ENCODE peak calls at places on chromosomes 12 and 14, in four cellular contexts. M is NCI-H345, A is HFF-Myc, U is brain microvascular endothelial cell. I is an unnamed sample.
A peak's percentile ranks its signal among the peaks of the same experiment; 100 is the strongest.

GRCh38 chr12:117192057-117192456 is 1.8 kb upstream of the FBXO21 start:
- DNase-seq in A (no peak), U (no peak), M (no peak), I (no peak)

GRCh38 chr14:49982522-49982951 is 89.7 kb downstream of the ARF6 start:
- DNase-seq in U (peak; percentile 97), A (no peak), M (no peak), I (peak; percentile 71)

GRCh38 chr12:84912191-84913142 is at the start of gene SLC6A15:
- DNase-seq in U (peak; percentile 86), A (peak; percentile 49), M (peak; percentile 87), I (no peak)

GRCh38 chr12:120235369-120236123 is 30.0 kb downstream of the PXN start:
- DNase-seq in M (no peak), A (no peak), U (no peak), I (no peak)

GRCh38 chr14:56217380-56218045 is 99.3 kb downstream of the PELI2 start:
- DNase-seq in U (no peak), A (no peak), M (no peak), I (no peak)

GRCh38 chr12:108731866-108732461 is 646 bp upstream of the CORO1C start:
- DNase-seq in U (peak; percentile 99), A (peak; percentile 95), M (peak; percentile 95), I (peak; percentile 99)

GRCh38 chr12:27334052-27334720 is 1.6 kb downstream of the BMAL2 start:
- DNase-seq in U (no peak), M (no peak), A (no peak), I (no peak)

GRCh38 chr14:95993768-95994592 is 45.2 kb upstream of the C14orf132 start:
- DNase-seq in U (peak; percentile 11), M (peak; percentile 59), A (peak; percentile 27), I (no peak)

GRCh38 chr12:104482748-104483147 is 26.0 kb downstream of the CHST11 start:
- DNase-seq in U (no peak), A (no peak), M (no peak), I (no peak)

GRCh38 chr14:68694516-68695235 is 98.2 kb downstream of the ZFP36L1 start:
- DNase-seq in M (no peak), U (no peak), A (no peak), I (no peak)

GRCh38 chr14:92586966-92587365 is 73.4 kb downstream of the RIN3 start:
- DNase-seq in U (no peak), M (no peak), A (no peak), I (no peak)

GRCh38 chr14:68968051-68968450 is 11.1 kb downstream of the ACTN1 start:
- DNase-seq in U (peak; percentile 0), M (no peak), A (no peak), I (no peak)

GRCh38 chr12:53324779-53325538 is 3.5 kb upstream of the AAAS start:
- DNase-seq in M (peak; percentile 83), A (no peak), U (peak; percentile 68), I (peak; percentile 94)

GRCh38 chr12:95440401-95440800 is 33.6 kb upstream of the METAP2 start:
- DNase-seq in M (no peak), A (no peak), U (peak; percentile 37), I (no peak)

GRCh38 chr14:76101980-76102379 is 49.7 kb upstream of the GPATCH2L start:
- DNase-seq in A (no peak), M (no peak), U (no peak), I (no peak)

GRCh38 chr12:84698576-84699333 is 213.8 kb downstream of the SLC6A15 start:
- DNase-seq in U (no peak), M (no peak), A (no peak), I (no peak)

GRCh38 chr12:75212072-75212471 is 2.4 kb upstream of the KCNC2 start:
- DNase-seq in M (no peak), A (no peak), U (no peak), I (no peak)

GRCh38 chr12:51948066-51948465 is 3.4 kb upstream of the ACVR1B start:
- DNase-seq in U (no peak), A (no peak), M (no peak), I (no peak)

GRCh38 chr12:28963554-28963953 is 185.5 kb upstream of the FAR2 start:
- DNase-seq in A (no peak), M (no peak), U (no peak), I (no peak)

GRCh38 chr14:72961579-72962335 is 35.5 kb downstream of the DCAF4 start:
- DNase-seq in U (no peak), M (no peak), A (no peak), I (no peak)

I was measured in right atrium auricular region.